ENCODE peak calls at places on chromosome 9, in nine cellular contexts. One of them, this sample, is unnamed.

GRCh38 chr9:73583590-73583989 is 431.9 kb downstream of the ANXA1 start:
- DNase-seq in T-helper 1 cell: no peak
- DNase-seq in hepatic stellate cell: no peak
- DNase-seq in tibial nerve: no peak
- DNase-seq in EL: no peak
- DNase-seq in AG09319: no peak
- DNase-seq in epithelial cell of esophagus: peak; percentile 66
- DNase-seq in hypothalamus: no peak
- DNase-seq in left ventricle myocardium superior: no peak
- DNase-seq in this sample: no peak

GRCh38 chr9:84669008-84669292 is 579 bp upstream of the NTRK2 start:
- DNase-seq in hepatic stellate cell: peak; percentile 28
- DNase-seq in left ventricle myocardium superior: no peak
- DNase-seq in T-helper 1 cell: no peak
- DNase-seq in EL: no peak
- DNase-seq in hypothalamus: no peak
- DNase-seq in tibial nerve: no peak
- DNase-seq in epithelial cell of esophagus: no peak
- DNase-seq in AG09319: no peak
- DNase-seq in this sample: no peak

GRCh38 chr9:86771391-86771790 is 175.9 kb downstream of the GAS1 start:
- DNase-seq in T-helper 1 cell: no peak
- DNase-seq in tibial nerve: no peak
- DNase-seq in AG09319: no peak
- DNase-seq in EL: no peak
- DNase-seq in hepatic stellate cell: no peak
- DNase-seq in left ventricle myocardium superior: no peak
- DNase-seq in epithelial cell of esophagus: no peak
- DNase-seq in hypothalamus: no peak
- DNase-seq in this sample: no peak

GRCh38 chr9:98365227-98365669 is 109.8 kb upstream of the TBC1D2 start:
- DNase-seq in epithelial cell of esophagus: peak; percentile 56
- DNase-seq in AG09319: no peak
- DNase-seq in hepatic stellate cell: no peak
- DNase-seq in tibial nerve: no peak
- DNase-seq in hypothalamus: no peak
- DNase-seq in EL: peak; percentile 31
- DNase-seq in T-helper 1 cell: peak; percentile 19
- DNase-seq in left ventricle myocardium superior: no peak
- DNase-seq in this sample: no peak

GRCh38 chr9:23830949-23831730 is 5.1 kb upstream of the ELAVL2 start:
- DNase-seq in hepatic stellate cell: no peak
- DNase-seq in epithelial cell of esophagus: no peak
- DNase-seq in left ventricle myocardium superior: no peak
- DNase-seq in T-helper 1 cell: no peak
- DNase-seq in tibial nerve: no peak
- DNase-seq in hypothalamus: no peak
- DNase-seq in EL: no peak
- DNase-seq in AG09319: no peak
- DNase-seq in this sample: no peak

GRCh38 chr9:122354536-122355199 is 16.2 kb upstream of the PTGS1 start:
- DNase-seq in EL: no peak
- DNase-seq in hypothalamus: no peak
- DNase-seq in epithelial cell of esophagus: no peak
- DNase-seq in T-helper 1 cell: no peak
- DNase-seq in AG09319: no peak
- DNase-seq in tibial nerve: no peak
- DNase-seq in hepatic stellate cell: no peak
- DNase-seq in left ventricle myocardium superior: no peak
- DNase-seq in this sample: no peak

GRCh38 chr9:118975736-118976135 is 393.5 kb downstream of the BRINP1 start:
- DNase-seq in left ventricle myocardium superior: no peak
- DNase-seq in hypothalamus: no peak
- DNase-seq in epithelial cell of esophagus: no peak
- DNase-seq in EL: peak; percentile 9
- DNase-seq in hepatic stellate cell: no peak
- DNase-seq in tibial nerve: no peak
- DNase-seq in AG09319: no peak
- DNase-seq in T-helper 1 cell: no peak
- DNase-seq in this sample: no peak

GRCh38 chr9:89720721-89721660 is 116.2 kb downstream of the GADD45G start:
- DNase-seq in left ventricle myocardium superior: no peak
- DNase-seq in tibial nerve: no peak
- DNase-seq in EL: no peak
- DNase-seq in hepatic stellate cell: no peak
- DNase-seq in hypothalamus: no peak
- DNase-seq in AG09319: no peak
- DNase-seq in epithelial cell of esophagus: no peak
- DNase-seq in T-helper 1 cell: no peak
- DNase-seq in this sample: no peak

GRCh38 chr9:3769646-3770045 is 243.8 kb upstream of the RFX3 start:
- DNase-seq in hepatic stellate cell: no peak
- DNase-seq in epithelial cell of esophagus: no peak
- DNase-seq in EL: no peak
- DNase-seq in tibial nerve: no peak
- DNase-seq in left ventricle myocardium superior: no peak
- DNase-seq in hypothalamus: no peak
- DNase-seq in T-helper 1 cell: no peak
- DNase-seq in AG09319: no peak
- DNase-seq in this sample: no peak

GRCh38 chr9:115808108-115808507 is 345.5 kb upstream of the PAPPA start:
- DNase-seq in EL: no peak
- DNase-seq in hepatic stellate cell: no peak
- DNase-seq in hypothalamus: no peak
- DNase-seq in epithelial cell of esophagus: peak; percentile 34
- DNase-seq in tibial nerve: no peak
- DNase-seq in T-helper 1 cell: no peak
- DNase-seq in AG09319: no peak
- DNase-seq in left ventricle myocardium superior: no peak
- DNase-seq in this sample: no peak

GRCh38 chr9:93057024-93057702 is 1.3 kb upstream of the SUSD3 start:
- DNase-seq in tibial nerve: no peak
- DNase-seq in AG09319: no peak
- DNase-seq in EL: no peak
- DNase-seq in hypothalamus: no peak
- DNase-seq in hepatic stellate cell: no peak
- DNase-seq in T-helper 1 cell: no peak
- DNase-seq in epithelial cell of esophagus: no peak
- DNase-seq in left ventricle myocardium superior: peak; percentile 25
- DNase-seq in this sample: no peak

GRCh38 chr9:8904971-8905370 is 1105.4 kb upstream of the DMAC1 start:
- DNase-seq in tibial nerve: no peak
- DNase-seq in EL: no peak
- DNase-seq in AG09319: no peak
- DNase-seq in left ventricle myocardium superior: no peak
- DNase-seq in epithelial cell of esophagus: no peak
- DNase-seq in hypothalamus: no peak
- DNase-seq in T-helper 1 cell: no peak
- DNase-seq in hepatic stellate cell: no peak
- DNase-seq in this sample: no peak

GRCh38 chr9:100597236-100597635 is 19.4 kb downstream of the CAVIN4 start:
- DNase-seq in hepatic stellate cell: no peak
- DNase-seq in tibial nerve: no peak
- DNase-seq in left ventricle myocardium superior: no peak
- DNase-seq in epithelial cell of esophagus: no peak
- DNase-seq in T-helper 1 cell: no peak
- DNase-seq in hypothalamus: no peak
- DNase-seq in AG09319: no peak
- DNase-seq in EL: no peak
- DNase-seq in this sample: no peak

GRCh38 chr9:81685763-81686613 is 3.4 kb downstream of the TLE1 start:
- DNase-seq in hypothalamus: no peak
- DNase-seq in tibial nerve: no peak
- DNase-seq in AG09319: no peak
- DNase-seq in left ventricle myocardium superior: no peak
- DNase-seq in hepatic stellate cell: peak; percentile 44
- DNase-seq in T-helper 1 cell: no peak
- DNase-seq in epithelial cell of esophagus: peak; percentile 14
- DNase-seq in EL: peak; percentile 38
- DNase-seq in this sample: no peak

GRCh38 chr9:95171596-95171995 is 145.9 kb downstream of the FANCC start:
- DNase-seq in left ventricle myocardium superior: no peak
- DNase-seq in epithelial cell of esophagus: no peak
- DNase-seq in T-helper 1 cell: no peak
- DNase-seq in hepatic stellate cell: no peak
- DNase-seq in tibial nerve: no peak
- DNase-seq in AG09319: no peak
- DNase-seq in EL: no peak
- DNase-seq in hypothalamus: no peak
- DNase-seq in this sample: no peak

GRCh38 chr9:35826071-35826701 is 2.3 kb downstream of the FAM221B start:
- DNase-seq in hepatic stellate cell: peak; percentile 55
- DNase-seq in epithelial cell of esophagus: peak; percentile 82
- DNase-seq in EL: peak; percentile 70
- DNase-seq in T-helper 1 cell: peak; percentile 48
- DNase-seq in AG09319: peak; percentile 44
- DNase-seq in hypothalamus: no peak
- DNase-seq in left ventricle myocardium superior: no peak
- DNase-seq in tibial nerve: peak; percentile 79
- DNase-seq in this sample: peak; percentile 36

GRCh38 chr9:135473972-135474543 is 5.5 kb upstream of the PPP1R26 start:
- DNase-seq in T-helper 1 cell: no peak
- DNase-seq in epithelial cell of esophagus: no peak
- DNase-seq in tibial nerve: no peak
- DNase-seq in AG09319: no peak
- DNase-seq in hepatic stellate cell: no peak
- DNase-seq in hypothalamus: no peak
- DNase-seq in EL: no peak
- DNase-seq in left ventricle myocardium superior: no peak
- DNase-seq in this sample: no peak

GRCh38 chr9:88272986-88273385 is 115.3 kb upstream of the SPIN1 start:
- DNase-seq in tibial nerve: no peak
- DNase-seq in epithelial cell of esophagus: no peak
- DNase-seq in T-helper 1 cell: no peak
- DNase-seq in AG09319: no peak
- DNase-seq in hepatic stellate cell: no peak
- DNase-seq in hypothalamus: no peak
- DNase-seq in EL: no peak
- DNase-seq in left ventricle myocardium superior: no peak
- DNase-seq in this sample: no peak

GRCh38 chr9:99167694-99168093 is 54.0 kb downstream of the ALG2 start:
- DNase-seq in T-helper 1 cell: peak; percentile 29
- DNase-seq in EL: no peak
- DNase-seq in hypothalamus: no peak
- DNase-seq in tibial nerve: no peak
- DNase-seq in hepatic stellate cell: no peak
- DNase-seq in AG09319: no peak
- DNase-seq in epithelial cell of esophagus: no peak
- DNase-seq in left ventricle myocardium superior: no peak
- DNase-seq in this sample: no peak

GRCh38 chr9:70392189-70392588 is 22.3 kb downstream of the KLF9 start:
- DNase-seq in AG09319: no peak
- DNase-seq in T-helper 1 cell: no peak
- DNase-seq in tibial nerve: no peak
- DNase-seq in hepatic stellate cell: no peak
- DNase-seq in EL: no peak
- DNase-seq in hypothalamus: peak; percentile 2
- DNase-seq in epithelial cell of esophagus: no peak
- DNase-seq in left ventricle myocardium superior: no peak
- DNase-seq in this sample: no peak

GRCh38 chr9:133708770-133709611 is 29.2 kb downstream of the SARDH start:
- DNase-seq in AG09319: no peak
- DNase-seq in EL: no peak
- DNase-seq in epithelial cell of esophagus: no peak
- DNase-seq in T-helper 1 cell: no peak
- DNase-seq in hypothalamus: no peak
- DNase-seq in tibial nerve: no peak
- DNase-seq in hepatic stellate cell: no peak
- DNase-seq in left ventricle myocardium superior: peak; percentile 22
- DNase-seq in this sample: no peak

GRCh38 chr9:33446507-33447403 is 638 bp downstream of the AQP3 start:
- DNase-seq in EL: peak; percentile 67
- DNase-seq in epithelial cell of esophagus: peak; percentile 70
- DNase-seq in AG09319: no peak
- DNase-seq in T-helper 1 cell: peak; percentile 90
- DNase-seq in left ventricle myocardium superior: peak; percentile 52
- DNase-seq in hypothalamus: no peak
- DNase-seq in tibial nerve: no peak
- DNase-seq in hepatic stellate cell: peak; percentile 89
- DNase-seq in this sample: peak; percentile 58

GRCh38 chr9:85534340-85534739 is 207.4 kb downstream of the AGTPBP1 start:
- DNase-seq in left ventricle myocardium superior: peak; percentile 37
- DNase-seq in hypothalamus: no peak
- DNase-seq in EL: no peak
- DNase-seq in T-helper 1 cell: no peak
- DNase-seq in hepatic stellate cell: no peak
- DNase-seq in AG09319: no peak
- DNase-seq in epithelial cell of esophagus: no peak
- DNase-seq in tibial nerve: no peak
- DNase-seq in this sample: no peak

GRCh38 chr9:77177894-77178794 is 810 bp downstream of the VPS13A start:
- DNase-seq in left ventricle myocardium superior: peak; percentile 65
- DNase-seq in T-helper 1 cell: peak; percentile 54
- DNase-seq in hypothalamus: peak; percentile 6
- DNase-seq in EL: peak; percentile 64
- DNase-seq in AG09319: no peak
- DNase-seq in epithelial cell of esophagus: peak; percentile 33
- DNase-seq in hepatic stellate cell: peak; percentile 53
- DNase-seq in tibial nerve: no peak
- DNase-seq in this sample: peak; percentile 39

GRCh38 chr9:135029434-135029833 is 58.0 kb upstream of the OLFM1 start:
- DNase-seq in T-helper 1 cell: no peak
- DNase-seq in epithelial cell of esophagus: no peak
- DNase-seq in left ventricle myocardium superior: peak; percentile 10
- DNase-seq in EL: no peak
- DNase-seq in hepatic stellate cell: no peak
- DNase-seq in hypothalamus: no peak
- DNase-seq in tibial nerve: no peak
- DNase-seq in AG09319: no peak
- DNase-seq in this sample: no peak

GRCh38 chr9:68904454-68904853 is 109.5 kb downstream of the PRKACG start:
- DNase-seq in T-helper 1 cell: peak; percentile 44
- DNase-seq in EL: no peak
- DNase-seq in tibial nerve: no peak
- DNase-seq in hepatic stellate cell: no peak
- DNase-seq in hypothalamus: no peak
- DNase-seq in epithelial cell of esophagus: no peak
- DNase-seq in left ventricle myocardium superior: no peak
- DNase-seq in AG09319: no peak
- DNase-seq in this sample: no peak

GRCh38 chr9:98502976-98503325 is 205.8 kb downstream of the GABBR2 start:
- DNase-seq in hepatic stellate cell: peak; percentile 55
- DNase-seq in hypothalamus: no peak
- DNase-seq in AG09319: peak; percentile 10
- DNase-seq in left ventricle myocardium superior: peak; percentile 39
- DNase-seq in epithelial cell of esophagus: peak; percentile 36
- DNase-seq in T-helper 1 cell: no peak
- DNase-seq in EL: peak; percentile 79
- DNase-seq in tibial nerve: no peak
- DNase-seq in this sample: no peak

GRCh38 chr9:129405089-129405830 is 215.6 kb downstream of the C9orf50 start:
- DNase-seq in hypothalamus: no peak
- DNase-seq in left ventricle myocardium superior: peak; percentile 10
- DNase-seq in hepatic stellate cell: no peak
- DNase-seq in epithelial cell of esophagus: no peak
- DNase-seq in AG09319: no peak
- DNase-seq in T-helper 1 cell: no peak
- DNase-seq in tibial nerve: no peak
- DNase-seq in EL: peak; percentile 53
- DNase-seq in this sample: no peak

GRCh38 chr9:12826924-12827655 is 52.3 kb downstream of the LURAP1L start:
- DNase-seq in T-helper 1 cell: no peak
- DNase-seq in hypothalamus: no peak
- DNase-seq in epithelial cell of esophagus: no peak
- DNase-seq in EL: no peak
- DNase-seq in hepatic stellate cell: no peak
- DNase-seq in left ventricle myocardium superior: no peak
- DNase-seq in AG09319: no peak
- DNase-seq in tibial nerve: no peak
- DNase-seq in this sample: no peak

GRCh38 chr9:28032178-28032532 is 458.9 kb upstream of the C9orf72 start:
- DNase-seq in hypothalamus: no peak
- DNase-seq in left ventricle myocardium superior: no peak
- DNase-seq in EL: no peak
- DNase-seq in epithelial cell of esophagus: peak; percentile 19
- DNase-seq in T-helper 1 cell: no peak
- DNase-seq in AG09319: no peak
- DNase-seq in tibial nerve: no peak
- DNase-seq in hepatic stellate cell: no peak
- DNase-seq in this sample: no peak

GRCh38 chr9:137435980-137436760 is 5.0 kb downstream of the ENTPD8 start:
- DNase-seq in tibial nerve: no peak
- DNase-seq in left ventricle myocardium superior: peak; percentile 57
- DNase-seq in T-helper 1 cell: no peak
- DNase-seq in epithelial cell of esophagus: peak; percentile 70
- DNase-seq in AG09319: peak; percentile 30
- DNase-seq in hepatic stellate cell: peak; percentile 98
- DNase-seq in EL: peak; percentile 91
- DNase-seq in hypothalamus: no peak
- DNase-seq in this sample: no peak

This sample was measured in effector memory CD8-positive, alpha-beta T cell.